ENCODE peak calls at places on chromosomes 1 and 21, in four cellular contexts. K, N, B and L are unnamed samples.

GRCh38 chr1:10250663-10251062 is 40.3 kb downstream of the KIF1B start:
- DNase-seq in B (no peak), N (no peak), K (no peak), L (no peak)

GRCh38 chr1:61953076-61953789 is 211.0 kb downstream of the PATJ start:
- DNase-seq in N (no peak), B (no peak), K (no peak), L (no peak)

GRCh38 chr1:158371188-158371953 is 17.7 kb downstream of the CD1E start:
- DNase-seq in K (no peak), N (no peak), B (peak), L (no peak)

GRCh38 chr21:39452207-39452964 is 616 bp downstream of the SH3BGR start:
- DNase-seq in K (no peak), B (no peak), N (peak), L (no peak)

GRCh38 chr1:85652327-85652726 is 55.9 kb downstream of the ZNHIT6 start:
- DNase-seq in K (no peak), B (no peak), N (no peak), L (no peak)

GRCh38 chr1:243623831-243624230 is 226.2 kb downstream of the AKT3 start:
- DNase-seq in B (no peak), N (no peak), K (no peak), L (no peak)

GRCh38 chr1:155061381-155062150 is 2.0 kb upstream of the EFNA4 start:
- DNase-seq in N (peak), B (peak), K (peak), L (peak)

GRCh38 chr1:152228831-152229230 is 4.8 kb upstream of the HRNR start:
- DNase-seq in N (no peak), K (no peak), B (no peak), L (no peak)

GRCh38 chr1:234881893-234882771 is 246.5 kb downstream of the TOMM20 start:
- DNase-seq in B (peak), N (no peak), K (no peak), L (peak)

GRCh38 chr1:208939545-208940085 is 643.9 kb upstream of the CAMK1G start:
- DNase-seq in K (no peak), N (no peak), B (no peak), L (peak)

GRCh38 chr1:113930499-113931161 is 1.5 kb downstream of the HIPK1 start:
- DNase-seq in K (no peak), N (peak), B (no peak), L (peak)

GRCh38 chr1:31551206-31551605 is 25.1 kb upstream of the TINAGL1 start:
- DNase-seq in N (no peak), K (no peak), B (no peak), L (no peak)

GRCh38 chr1:43147625-43148319 is 24.3 kb downstream of the EBNA1BP2 start:
- DNase-seq in B (no peak), N (peak), K (peak), L (peak)

GRCh38 chr1:162091681-162092524 is 22.4 kb downstream of the NOS1AP start:
- DNase-seq in K (no peak), N (no peak), B (no peak), L (no peak)

GRCh38 chr1:68890736-68891135 is 393.9 kb upstream of the DEPDC1 start:
- DNase-seq in N (no peak), K (no peak), B (no peak), L (no peak)

GRCh38 chr1:43454270-43455011 is 710 bp upstream of the HYI start:
- DNase-seq in B (peak), N (peak), K (peak), L (peak)

GRCh38 chr1:12519708-12520364 is 98.2 kb downstream of the DHRS3 start:
- DNase-seq in B (no peak), N (no peak), K (no peak), L (no peak)

GRCh38 chr21:16713331-16714114 is 799.3 kb upstream of the CXADR start:
- DNase-seq in B (no peak), N (no peak), K (no peak), L (no peak)

GRCh38 chr1:153058826-153059784 is 1.8 kb upstream of the SPRR2A start:
- DNase-seq in N (peak), K (no peak), B (no peak), L (no peak)

GRCh38 chr1:204874274-204874673 is 3.6 kb downstream of the NFASC start:
- DNase-seq in N (no peak), K (no peak), B (no peak), L (no peak)

GRCh38 chr1:218671573-218671972 is 326.4 kb downstream of the TGFB2 start:
- DNase-seq in K (no peak), N (no peak), B (no peak), L (peak)

GRCh38 chr21:32603131-32603530 is 9.0 kb downstream of the CFAP298 start:
- DNase-seq in B (no peak), K (no peak), N (no peak), L (no peak)

GRCh38 chr1:43073490-43074230 is 98.4 kb downstream of the EBNA1BP2 start:
- DNase-seq in K (peak), B (peak), N (peak), L (peak)

GRCh38 chr1:160083968-160084770 is 2.8 kb downstream of the KCNJ9 start:
- DNase-seq in B (no peak), N (peak), K (peak), L (peak)

GRCh38 chr1:168893359-168893791 is 164.4 kb upstream of the DPT start:
- DNase-seq in K (no peak), N (no peak), B (no peak), L (no peak)

GRCh38 chr1:38173848-38174247 is 127.3 kb upstream of the POU3F1 start:
- DNase-seq in B (peak), K (no peak), N (no peak), L (no peak)

GRCh38 chr1:38175062-38175461 is 128.5 kb upstream of the POU3F1 start:
- DNase-seq in B (no peak), N (no peak), K (no peak), L (no peak)

GRCh38 chr1:38179423-38179822 is 132.8 kb upstream of the POU3F1 start:
- DNase-seq in B (no peak), K (no peak), N (no peak), L (no peak)

GRCh38 chr1:38183094-38183493 is 136.5 kb upstream of the POU3F1 start:
- DNase-seq in B (no peak), N (peak), K (peak), L (no peak)

GRCh38 chr1:38178236-38178635 is 131.6 kb upstream of the POU3F1 start:
- DNase-seq in N (no peak), K (no peak), B (no peak), L (no peak)
- TF ChIP-seq USF1 in N (no peak), K (no peak), B (no peak), L (no peak)

GRCh38 chr1:21865609-21865942 is 53.5 kb downstream of the LDLRAD2 start:
- DNase-seq in K (no peak), B (no peak), N (no peak), L (no peak)
- TF ChIP-seq USF1 in K (no peak), B (no peak), N (no peak), L (no peak)

GRCh38 chr1:236494082-236494481 is 29.7 kb upstream of the LGALS8 start:
- DNase-seq in N (no peak), B (no peak), K (no peak), L (no peak)

GRCh38 chr1:236486315-236486714 is 37.5 kb upstream of the LGALS8 start:
- DNase-seq in B (no peak), N (no peak), K (no peak), L (no peak)

GRCh38 chr1:236492378-236492777 is 31.4 kb upstream of the LGALS8 start:
- DNase-seq in N (peak), B (no peak), K (no peak), L (no peak)

GRCh38 chr1:236491469-236492136 is 32.2 kb upstream of the LGALS8 start:
- DNase-seq in B (no peak), K (no peak), N (no peak), L (no peak)

DNA sequence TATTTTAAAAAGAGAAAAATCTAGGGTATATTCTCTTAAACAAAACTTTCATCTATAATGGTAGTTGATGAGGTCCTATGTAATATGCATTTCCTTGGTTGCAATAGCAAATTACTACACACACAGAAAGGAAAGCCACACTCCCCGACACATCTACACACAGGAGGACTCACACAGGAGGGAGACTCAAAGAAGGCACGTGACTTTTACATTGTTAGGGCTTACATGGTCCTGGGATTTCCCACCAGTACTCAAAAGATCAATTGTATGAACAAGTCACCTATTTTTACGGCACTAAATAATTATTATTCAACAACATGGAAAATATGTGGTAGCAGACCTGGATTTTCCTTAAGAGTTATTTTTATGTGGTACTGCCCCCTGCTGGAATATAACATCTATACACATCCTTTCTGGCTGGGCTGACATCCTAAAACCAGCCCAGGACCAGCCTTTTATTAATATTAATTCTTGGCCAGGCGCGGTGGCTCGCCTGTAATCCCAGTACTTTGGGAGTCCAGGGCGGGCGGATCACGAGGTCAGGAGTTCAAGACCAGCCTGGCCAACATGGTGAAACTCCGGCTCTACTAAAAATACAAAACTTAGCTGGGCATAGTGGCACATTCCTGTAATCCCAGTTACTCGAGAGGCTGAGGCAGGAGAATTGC is 33.9 kb upstream of the LGALS8 start:
- DNase-seq in B (peak), N (peak), K (no peak), L (peak)
- TF ChIP-seq USF1 in B (no peak), N (peak), K (no peak), L (no peak)

GRCh38 chr1:227540170-227541098 is 22.9 kb upstream of the ZNF678 start:
- DNase-seq in N (no peak), B (no peak), K (no peak), L (no peak)
- TF ChIP-seq USF1 in N (no peak), B (no peak), K (no peak), L (no peak)

GRCh38 chr1:182054698-182055326 is 6.7 kb downstream of the ZNF648 start:
- DNase-seq in K (peak), B (peak), N (peak), L (peak)
- TF ChIP-seq USF1 in K (no peak), B (no peak), N (no peak), L (no peak)